ENCODE peak calls at places on chromosomes 16 and 17, in eight cellular contexts. One of them, this sample, is unnamed.

GRCh38 chr16:85534536-85535351 is 78.4 kb upstream of the GSE1 start:
- DNase-seq in stimulated activated CD8-positive, alpha-beta memory T cell treated with anti-CD3 and anti-CD28 coated beads, Interleukin-4, amount 100 ng/mL, for 1 hour: no peak
- DNase-seq in GM19239: no peak
- DNase-seq in activated naive CD4-positive, alpha-beta T cell: no peak
- DNase-seq in HS-5: no peak
- DNase-seq in NCI-H146: no peak
- DNase-seq in A549: no peak
- DNase-seq in activated naive CD8-positive, alpha-beta T cell treated with anti-CD3 and anti-CD28 coated beads, Interleukin-2, amount 50 U/mL, for 24 hours: no peak
- DNase-seq in this sample: no peak

GRCh38 chr16:27222499-27223225 is 19.3 kb downstream of the KDM8 start:
- DNase-seq in stimulated activated CD8-positive, alpha-beta memory T cell treated with anti-CD3 and anti-CD28 coated beads, Interleukin-4, amount 100 ng/mL, for 1 hour: no peak
- DNase-seq in GM19239: no peak
- DNase-seq in activated naive CD4-positive, alpha-beta T cell: no peak
- DNase-seq in HS-5: no peak
- DNase-seq in NCI-H146: no peak
- DNase-seq in A549: no peak
- DNase-seq in activated naive CD8-positive, alpha-beta T cell treated with anti-CD3 and anti-CD28 coated beads, Interleukin-2, amount 50 U/mL, for 24 hours: no peak
- DNase-seq in this sample: peak; percentile 44

GRCh38 chr17:49924589-49924988 is 44.4 kb upstream of the DLX4 start:
- DNase-seq in stimulated activated CD8-positive, alpha-beta memory T cell treated with anti-CD3 and anti-CD28 coated beads, Interleukin-4, amount 100 ng/mL, for 1 hour: no peak
- DNase-seq in GM19239: no peak
- DNase-seq in activated naive CD4-positive, alpha-beta T cell: no peak
- DNase-seq in HS-5: no peak
- DNase-seq in NCI-H146: no peak
- DNase-seq in A549: no peak
- DNase-seq in activated naive CD8-positive, alpha-beta T cell treated with anti-CD3 and anti-CD28 coated beads, Interleukin-2, amount 50 U/mL, for 24 hours: no peak
- DNase-seq in this sample: no peak

GRCh38 chr17:36641331-36641876 is 40.0 kb downstream of the MRM1 start:
- DNase-seq in stimulated activated CD8-positive, alpha-beta memory T cell treated with anti-CD3 and anti-CD28 coated beads, Interleukin-4, amount 100 ng/mL, for 1 hour: no peak
- DNase-seq in GM19239: no peak
- DNase-seq in activated naive CD4-positive, alpha-beta T cell: no peak
- DNase-seq in HS-5: no peak
- DNase-seq in NCI-H146: no peak
- DNase-seq in A549: no peak
- DNase-seq in activated naive CD8-positive, alpha-beta T cell treated with anti-CD3 and anti-CD28 coated beads, Interleukin-2, amount 50 U/mL, for 24 hours: no peak
- DNase-seq in this sample: no peak

GRCh38 chr17:5299383-5299782 is 17.3 kb downstream of the RABEP1 start:
- DNase-seq in stimulated activated CD8-positive, alpha-beta memory T cell treated with anti-CD3 and anti-CD28 coated beads, Interleukin-4, amount 100 ng/mL, for 1 hour: no peak
- DNase-seq in GM19239: no peak
- DNase-seq in activated naive CD4-positive, alpha-beta T cell: no peak
- DNase-seq in HS-5: no peak
- DNase-seq in NCI-H146: no peak
- DNase-seq in A549: no peak
- DNase-seq in activated naive CD8-positive, alpha-beta T cell treated with anti-CD3 and anti-CD28 coated beads, Interleukin-2, amount 50 U/mL, for 24 hours: no peak
- DNase-seq in this sample: no peak

GRCh38 chr16:16041196-16041892 is 91.9 kb downstream of the ABCC1 start:
- DNase-seq in stimulated activated CD8-positive, alpha-beta memory T cell treated with anti-CD3 and anti-CD28 coated beads, Interleukin-4, amount 100 ng/mL, for 1 hour: no peak
- DNase-seq in GM19239: no peak
- DNase-seq in activated naive CD4-positive, alpha-beta T cell: no peak
- DNase-seq in HS-5: no peak
- DNase-seq in NCI-H146: no peak
- DNase-seq in A549: no peak
- DNase-seq in activated naive CD8-positive, alpha-beta T cell treated with anti-CD3 and anti-CD28 coated beads, Interleukin-2, amount 50 U/mL, for 24 hours: no peak
- DNase-seq in this sample: no peak

GRCh38 chr17:8964801-8965393 is 610 bp downstream of the PIK3R5 start:
- DNase-seq in stimulated activated CD8-positive, alpha-beta memory T cell treated with anti-CD3 and anti-CD28 coated beads, Interleukin-4, amount 100 ng/mL, for 1 hour: no peak
- DNase-seq in GM19239: no peak
- DNase-seq in activated naive CD4-positive, alpha-beta T cell: peak; percentile 18
- DNase-seq in HS-5: no peak
- DNase-seq in NCI-H146: peak; percentile 9
- DNase-seq in A549: no peak
- DNase-seq in activated naive CD8-positive, alpha-beta T cell treated with anti-CD3 and anti-CD28 coated beads, Interleukin-2, amount 50 U/mL, for 24 hours: no peak
- DNase-seq in this sample: no peak

GRCh38 chr17:82956146-82956725 is 116.4 kb upstream of the ZNF750 start:
- DNase-seq in stimulated activated CD8-positive, alpha-beta memory T cell treated with anti-CD3 and anti-CD28 coated beads, Interleukin-4, amount 100 ng/mL, for 1 hour: no peak
- DNase-seq in GM19239: no peak
- DNase-seq in activated naive CD4-positive, alpha-beta T cell: no peak
- DNase-seq in HS-5: no peak
- DNase-seq in NCI-H146: no peak
- DNase-seq in A549: no peak
- DNase-seq in activated naive CD8-positive, alpha-beta T cell treated with anti-CD3 and anti-CD28 coated beads, Interleukin-2, amount 50 U/mL, for 24 hours: no peak
- DNase-seq in this sample: peak; percentile 31

GRCh38 chr16:1364510-1364909 is 12.8 kb downstream of the GNPTG start:
- DNase-seq in stimulated activated CD8-positive, alpha-beta memory T cell treated with anti-CD3 and anti-CD28 coated beads, Interleukin-4, amount 100 ng/mL, for 1 hour: no peak
- DNase-seq in GM19239: no peak
- DNase-seq in activated naive CD4-positive, alpha-beta T cell: no peak
- DNase-seq in HS-5: no peak
- DNase-seq in NCI-H146: no peak
- DNase-seq in A549: no peak
- DNase-seq in activated naive CD8-positive, alpha-beta T cell treated with anti-CD3 and anti-CD28 coated beads, Interleukin-2, amount 50 U/mL, for 24 hours: no peak
- DNase-seq in this sample: no peak

GRCh38 chr17:63544467-63545301 is 5.6 kb upstream of the DCAF7 start:
- DNase-seq in stimulated activated CD8-positive, alpha-beta memory T cell treated with anti-CD3 and anti-CD28 coated beads, Interleukin-4, amount 100 ng/mL, for 1 hour: no peak
- DNase-seq in GM19239: no peak
- DNase-seq in activated naive CD4-positive, alpha-beta T cell: no peak
- DNase-seq in HS-5: no peak
- DNase-seq in NCI-H146: no peak
- DNase-seq in A549: no peak
- DNase-seq in activated naive CD8-positive, alpha-beta T cell treated with anti-CD3 and anti-CD28 coated beads, Interleukin-2, amount 50 U/mL, for 24 hours: no peak
- DNase-seq in this sample: no peak

GRCh38 chr16:79307214-79307613 is 293.3 kb downstream of the MAF start:
- DNase-seq in stimulated activated CD8-positive, alpha-beta memory T cell treated with anti-CD3 and anti-CD28 coated beads, Interleukin-4, amount 100 ng/mL, for 1 hour: no peak
- DNase-seq in GM19239: no peak
- DNase-seq in activated naive CD4-positive, alpha-beta T cell: no peak
- DNase-seq in HS-5: no peak
- DNase-seq in NCI-H146: no peak
- DNase-seq in A549: no peak
- DNase-seq in activated naive CD8-positive, alpha-beta T cell treated with anti-CD3 and anti-CD28 coated beads, Interleukin-2, amount 50 U/mL, for 24 hours: no peak
- DNase-seq in this sample: peak; percentile 58

GRCh38 chr17:27455914-27456680 is at the start of gene KSR1:
- DNase-seq in stimulated activated CD8-positive, alpha-beta memory T cell treated with anti-CD3 and anti-CD28 coated beads, Interleukin-4, amount 100 ng/mL, for 1 hour: peak; percentile 66
- DNase-seq in GM19239: peak; percentile 89
- DNase-seq in activated naive CD4-positive, alpha-beta T cell: peak; percentile 77
- DNase-seq in HS-5: no peak
- DNase-seq in NCI-H146: peak; percentile 91
- DNase-seq in A549: peak; percentile 82
- DNase-seq in activated naive CD8-positive, alpha-beta T cell treated with anti-CD3 and anti-CD28 coated beads, Interleukin-2, amount 50 U/mL, for 24 hours: peak; percentile 87
- DNase-seq in this sample: peak; percentile 87

GRCh38 chr17:14014647-14015046 is 54.7 kb upstream of the COX10 start:
- DNase-seq in stimulated activated CD8-positive, alpha-beta memory T cell treated with anti-CD3 and anti-CD28 coated beads, Interleukin-4, amount 100 ng/mL, for 1 hour: no peak
- DNase-seq in GM19239: no peak
- DNase-seq in activated naive CD4-positive, alpha-beta T cell: no peak
- DNase-seq in HS-5: no peak
- DNase-seq in NCI-H146: no peak
- DNase-seq in A549: no peak
- DNase-seq in activated naive CD8-positive, alpha-beta T cell treated with anti-CD3 and anti-CD28 coated beads, Interleukin-2, amount 50 U/mL, for 24 hours: no peak
- DNase-seq in this sample: no peak

GRCh38 chr17:61048398-61049106 is 351.1 kb upstream of the TBX2 start:
- DNase-seq in stimulated activated CD8-positive, alpha-beta memory T cell treated with anti-CD3 and anti-CD28 coated beads, Interleukin-4, amount 100 ng/mL, for 1 hour: no peak
- DNase-seq in GM19239: no peak
- DNase-seq in activated naive CD4-positive, alpha-beta T cell: no peak
- DNase-seq in HS-5: no peak
- DNase-seq in NCI-H146: no peak
- DNase-seq in A549: no peak
- DNase-seq in activated naive CD8-positive, alpha-beta T cell treated with anti-CD3 and anti-CD28 coated beads, Interleukin-2, amount 50 U/mL, for 24 hours: no peak
- DNase-seq in this sample: no peak

GRCh38 chr17:43468746-43469544 is 14.8 kb upstream of the DHX8 start:
- DNase-seq in stimulated activated CD8-positive, alpha-beta memory T cell treated with anti-CD3 and anti-CD28 coated beads, Interleukin-4, amount 100 ng/mL, for 1 hour: no peak
- DNase-seq in GM19239: no peak
- DNase-seq in activated naive CD4-positive, alpha-beta T cell: no peak
- DNase-seq in HS-5: peak; percentile 76
- DNase-seq in NCI-H146: no peak
- DNase-seq in A549: peak; percentile 73
- DNase-seq in activated naive CD8-positive, alpha-beta T cell treated with anti-CD3 and anti-CD28 coated beads, Interleukin-2, amount 50 U/mL, for 24 hours: no peak
- DNase-seq in this sample: no peak

GRCh38 chr17:74814453-74814852 is 38.3 kb upstream of the NAT9 start:
- DNase-seq in stimulated activated CD8-positive, alpha-beta memory T cell treated with anti-CD3 and anti-CD28 coated beads, Interleukin-4, amount 100 ng/mL, for 1 hour: no peak
- DNase-seq in GM19239: no peak
- DNase-seq in activated naive CD4-positive, alpha-beta T cell: no peak
- DNase-seq in HS-5: no peak
- DNase-seq in NCI-H146: no peak
- DNase-seq in A549: no peak
- DNase-seq in activated naive CD8-positive, alpha-beta T cell treated with anti-CD3 and anti-CD28 coated beads, Interleukin-2, amount 50 U/mL, for 24 hours: no peak
- DNase-seq in this sample: no peak

GRCh38 chr16:2253293-2253692 is 1.9 kb upstream of the ECI1 start:
- DNase-seq in stimulated activated CD8-positive, alpha-beta memory T cell treated with anti-CD3 and anti-CD28 coated beads, Interleukin-4, amount 100 ng/mL, for 1 hour: no peak
- DNase-seq in GM19239: no peak
- DNase-seq in activated naive CD4-positive, alpha-beta T cell: no peak
- DNase-seq in HS-5: no peak
- DNase-seq in NCI-H146: no peak
- DNase-seq in A549: no peak
- DNase-seq in activated naive CD8-positive, alpha-beta T cell treated with anti-CD3 and anti-CD28 coated beads, Interleukin-2, amount 50 U/mL, for 24 hours: no peak
- DNase-seq in this sample: no peak

GRCh38 chr16:66919569-66920472 is 1.1 kb upstream of the CDH16 start:
- DNase-seq in stimulated activated CD8-positive, alpha-beta memory T cell treated with anti-CD3 and anti-CD28 coated beads, Interleukin-4, amount 100 ng/mL, for 1 hour: no peak
- DNase-seq in GM19239: no peak
- DNase-seq in activated naive CD4-positive, alpha-beta T cell: no peak
- DNase-seq in HS-5: no peak
- DNase-seq in NCI-H146: no peak
- DNase-seq in A549: no peak
- DNase-seq in activated naive CD8-positive, alpha-beta T cell treated with anti-CD3 and anti-CD28 coated beads, Interleukin-2, amount 50 U/mL, for 24 hours: no peak
- DNase-seq in this sample: no peak

GRCh38 chr17:27577884-27578717 is 52.9 kb upstream of the LGALS9 start:
- DNase-seq in stimulated activated CD8-positive, alpha-beta memory T cell treated with anti-CD3 and anti-CD28 coated beads, Interleukin-4, amount 100 ng/mL, for 1 hour: no peak
- DNase-seq in GM19239: no peak
- DNase-seq in activated naive CD4-positive, alpha-beta T cell: no peak
- DNase-seq in HS-5: no peak
- DNase-seq in NCI-H146: no peak
- DNase-seq in A549: no peak
- DNase-seq in activated naive CD8-positive, alpha-beta T cell treated with anti-CD3 and anti-CD28 coated beads, Interleukin-2, amount 50 U/mL, for 24 hours: no peak
- DNase-seq in this sample: no peak

GRCh38 chr17:31254654-31255053 is 42.4 kb downstream of the OMG start:
- DNase-seq in stimulated activated CD8-positive, alpha-beta memory T cell treated with anti-CD3 and anti-CD28 coated beads, Interleukin-4, amount 100 ng/mL, for 1 hour: no peak
- DNase-seq in GM19239: no peak
- DNase-seq in activated naive CD4-positive, alpha-beta T cell: no peak
- DNase-seq in HS-5: no peak
- DNase-seq in NCI-H146: no peak
- DNase-seq in A549: no peak
- DNase-seq in activated naive CD8-positive, alpha-beta T cell treated with anti-CD3 and anti-CD28 coated beads, Interleukin-2, amount 50 U/mL, for 24 hours: no peak
- DNase-seq in this sample: no peak